ENCODE peak calls at places on chromosomes 11 and 22, in five cellular contexts. One of them, this sample, is unnamed.

GRCh38 chr22:19429950-19430889 is 1.3 kb downstream of the HIRA start:
- DNase-seq in activated CD8-positive, alpha-beta memory T cell treated with anti-CD3 and anti-CD28 coated beads, Interleukin-2, amount 10 ng/mL, durations not matched to agents 7 days and 5 days: peak; percentile 78
- DNase-seq in lower leg skin: no peak
- DNase-seq in GM12865: peak; percentile 60
- DNase-seq in NCI-H1105: no peak
- DNase-seq in this sample: no peak

GRCh38 chr11:2203440-2204259 is 32.0 kb upstream of the TH start:
- DNase-seq in GM12865: no peak
- DNase-seq in activated CD8-positive, alpha-beta memory T cell treated with anti-CD3 and anti-CD28 coated beads, Interleukin-2, amount 10 ng/mL, durations not matched to agents 7 days and 5 days: no peak
- DNase-seq in NCI-H1105: no peak
- DNase-seq in lower leg skin: peak; percentile 81
- DNase-seq in this sample: no peak

GRCh38 chr11:10413268-10413667 is 41.8 kb upstream of the AMPD3 start:
- DNase-seq in NCI-H1105: peak; percentile 1
- DNase-seq in lower leg skin: peak; percentile 53
- DNase-seq in activated CD8-positive, alpha-beta memory T cell treated with anti-CD3 and anti-CD28 coated beads, Interleukin-2, amount 10 ng/mL, durations not matched to agents 7 days and 5 days: peak; percentile 71
- DNase-seq in GM12865: peak; percentile 72
- DNase-seq in this sample: no peak

GRCh38 chr11:105903113-105903512 is 118.9 kb downstream of the MSANTD4 start:
- DNase-seq in activated CD8-positive, alpha-beta memory T cell treated with anti-CD3 and anti-CD28 coated beads, Interleukin-2, amount 10 ng/mL, durations not matched to agents 7 days and 5 days: no peak
- DNase-seq in NCI-H1105: no peak
- DNase-seq in lower leg skin: no peak
- DNase-seq in GM12865: no peak
- DNase-seq in this sample: no peak

GRCh38 chr11:117706322-117706814 is 90.6 kb downstream of the DSCAML1 start:
- DNase-seq in lower leg skin: no peak
- DNase-seq in GM12865: no peak
- DNase-seq in activated CD8-positive, alpha-beta memory T cell treated with anti-CD3 and anti-CD28 coated beads, Interleukin-2, amount 10 ng/mL, durations not matched to agents 7 days and 5 days: no peak
- DNase-seq in NCI-H1105: no peak
- DNase-seq in this sample: no peak

GRCh38 chr22:24429411-24430365 is 2.3 kb downstream of the ADORA2A start:
- DNase-seq in NCI-H1105: peak; percentile 3
- DNase-seq in GM12865: peak; percentile 65
- DNase-seq in activated CD8-positive, alpha-beta memory T cell treated with anti-CD3 and anti-CD28 coated beads, Interleukin-2, amount 10 ng/mL, durations not matched to agents 7 days and 5 days: peak; percentile 82
- DNase-seq in lower leg skin: peak; percentile 89
- DNase-seq in this sample: no peak

GRCh38 chr11:73783483-73784020 is 4.1 kb upstream of the MRPL48 start:
- DNase-seq in activated CD8-positive, alpha-beta memory T cell treated with anti-CD3 and anti-CD28 coated beads, Interleukin-2, amount 10 ng/mL, durations not matched to agents 7 days and 5 days: no peak
- DNase-seq in NCI-H1105: no peak
- DNase-seq in lower leg skin: no peak
- DNase-seq in GM12865: no peak
- DNase-seq in this sample: no peak

GRCh38 chr11:45900916-45901617 is 6.0 kb downstream of the FREY1 start:
- DNase-seq in activated CD8-positive, alpha-beta memory T cell treated with anti-CD3 and anti-CD28 coated beads, Interleukin-2, amount 10 ng/mL, durations not matched to agents 7 days and 5 days: no peak
- DNase-seq in GM12865: no peak
- DNase-seq in lower leg skin: no peak
- DNase-seq in NCI-H1105: peak; percentile 28
- DNase-seq in this sample: no peak

GRCh38 chr11:74824285-74824982 is 75.8 kb downstream of the RNF169 start:
- DNase-seq in NCI-H1105: no peak
- DNase-seq in GM12865: no peak
- DNase-seq in lower leg skin: no peak
- DNase-seq in activated CD8-positive, alpha-beta memory T cell treated with anti-CD3 and anti-CD28 coated beads, Interleukin-2, amount 10 ng/mL, durations not matched to agents 7 days and 5 days: no peak
- DNase-seq in this sample: no peak

GRCh38 chr11:65069217-65069616 is 10.9 kb upstream of the NAALADL1 start:
- DNase-seq in lower leg skin: no peak
- DNase-seq in GM12865: peak; percentile 34
- DNase-seq in activated CD8-positive, alpha-beta memory T cell treated with anti-CD3 and anti-CD28 coated beads, Interleukin-2, amount 10 ng/mL, durations not matched to agents 7 days and 5 days: no peak
- DNase-seq in NCI-H1105: no peak
- DNase-seq in this sample: no peak

GRCh38 chr11:64842851-64843841 is 1.3 kb downstream of the CDC42BPG start:
- DNase-seq in activated CD8-positive, alpha-beta memory T cell treated with anti-CD3 and anti-CD28 coated beads, Interleukin-2, amount 10 ng/mL, durations not matched to agents 7 days and 5 days: peak; percentile 41
- DNase-seq in lower leg skin: no peak
- DNase-seq in GM12865: no peak
- DNase-seq in NCI-H1105: no peak
- DNase-seq in this sample: peak; percentile 81

GRCh38 chr11:45037425-45038005 is 86.8 kb upstream of the TP53I11 start:
- DNase-seq in GM12865: no peak
- DNase-seq in activated CD8-positive, alpha-beta memory T cell treated with anti-CD3 and anti-CD28 coated beads, Interleukin-2, amount 10 ng/mL, durations not matched to agents 7 days and 5 days: no peak
- DNase-seq in lower leg skin: peak; percentile 73
- DNase-seq in NCI-H1105: no peak
- DNase-seq in this sample: no peak

GRCh38 chr11:111792955-111793500 is 26.8 kb upstream of the PPP2R1B start:
- DNase-seq in lower leg skin: no peak
- DNase-seq in GM12865: no peak
- DNase-seq in NCI-H1105: no peak
- DNase-seq in activated CD8-positive, alpha-beta memory T cell treated with anti-CD3 and anti-CD28 coated beads, Interleukin-2, amount 10 ng/mL, durations not matched to agents 7 days and 5 days: no peak
- DNase-seq in this sample: no peak

This sample was measured in ureter.